ENCODE peak calls at places on chromosomes 4 and X, in five cellular contexts. M is mucosa of descending colon, H is D341Med, X is right atrium auricular region, J is Karpas-422. Z is an unnamed sample.

GRCh38 chr4:54959656-54960055 is 165.7 kb downstream of the KDR start:
- DNase-seq in H (no peak), J (no peak), M (no peak), X (no peak), Z (no peak)

GRCh38 chr4:48255130-48255958 is 14.3 kb downstream of the TEC start:
- DNase-seq in X (no peak), M (no peak), J (no peak), H (no peak), Z (no peak)

GRCh38 chrX:110795645-110796510 is at the start of gene CHRDL1:
- DNase-seq in X (no peak), M (peak), H (peak), J (no peak), Z (peak)

GRCh38 chr4:111537861-111538260 is 607.4 kb upstream of the FAM241A start:
- DNase-seq in X (no peak), M (no peak), H (no peak), J (no peak), Z (no peak)

GRCh38 chr4:168124008-168124641 is 31.8 kb downstream of the ANXA10 start:
- DNase-seq in M (no peak), X (no peak), H (no peak), J (no peak), Z (no peak)

GRCh38 chr4:3128976-3129375 is 54.5 kb downstream of the HTT start:
- DNase-seq in M (no peak), X (no peak), J (no peak), H (no peak), Z (no peak)

GRCh38 chrX:110989447-110989846 is 106.5 kb upstream of the PAK3 start:
- DNase-seq in J (no peak), M (no peak), X (no peak), H (no peak), Z (no peak)

GRCh38 chrX:17484592-17484991 is 109.6 kb downstream of the NHS start:
- DNase-seq in X (no peak), J (no peak), M (no peak), H (no peak), Z (no peak)

GRCh38 chr4:39698424-39699009 is 581 bp downstream of the UBE2K start:
- DNase-seq in H (peak), M (peak), J (no peak), X (no peak), Z (peak)

GRCh38 chrX:16573781-16574180 is 76.2 kb upstream of the S100G start:
- DNase-seq in J (no peak), X (no peak), H (no peak), M (no peak), Z (no peak)

GRCh38 chr4:3257691-3258482 is 8.9 kb downstream of the MSANTD1 start:
- DNase-seq in H (peak), M (peak), X (no peak), J (no peak), Z (no peak)

GRCh38 chr4:73419106-73420038 is 15.3 kb downstream of the ALB start:
- DNase-seq in H (no peak), J (no peak), M (no peak), X (no peak), Z (no peak)

GRCh38 chr4:38734886-38735285 is 47.9 kb downstream of the TLR10 start:
- DNase-seq in M (no peak), J (no peak), X (no peak), H (no peak), Z (no peak)

GRCh38 chr4:1594871-1595788 is 89.0 kb downstream of the FAM53A start:
- DNase-seq in M (peak), H (no peak), J (no peak), X (no peak), Z (no peak)

Z was measured in gastrocnemius medialis.